ENCODE peak calls at places on chromosomes 5 and 9, in four cellular contexts. One of them, this sample, is unnamed.

GRCh38 chr9:108212179-108212578 is 643.6 kb downstream of the ACTL7B start:
- DNase-seq in HEK293T: no peak
- DNase-seq in GM12878: no peak
- DNase-seq in K562: no peak
- DNase-seq in this sample: no peak

GRCh38 chr9:134604834-134605233 is 36.8 kb upstream of the COL5A1 start:
- DNase-seq in HEK293T: no peak
- DNase-seq in GM12878: no peak
- DNase-seq in K562: no peak
- DNase-seq in this sample: no peak

GRCh38 chr5:26894719-26895263 is 143.6 kb downstream of the CDH9 start:
- DNase-seq in HEK293T: no peak
- DNase-seq in GM12878: no peak
- DNase-seq in K562: no peak
- DNase-seq in this sample: no peak

GRCh38 chr5:57396701-57397100 is 85.9 kb downstream of the ACTBL2 start:
- DNase-seq in HEK293T: no peak
- DNase-seq in GM12878: no peak
- DNase-seq in K562: no peak
- DNase-seq in this sample: no peak

GRCh38 chr5:95219411-95219810 is 65.5 kb downstream of the MCTP1 start:
- DNase-seq in HEK293T: no peak
- DNase-seq in GM12878: no peak
- DNase-seq in K562: no peak
- DNase-seq in this sample: no peak

GRCh38 chr9:72589684-72590555 is 68.5 kb downstream of the TMC1 start:
- DNase-seq in HEK293T: no peak
- DNase-seq in GM12878: no peak
- DNase-seq in K562: no peak
- DNase-seq in this sample: no peak

GRCh38 chr9:93299418-93300174 is 115.7 kb downstream of the WNK2 start:
- DNase-seq in HEK293T: peak; percentile 3
- DNase-seq in GM12878: no peak
- DNase-seq in K562: peak; percentile 15
- DNase-seq in this sample: peak; percentile 93

GRCh38 chr9:120845255-120845654 is 2.5 kb upstream of the PSMD5 start:
- DNase-seq in HEK293T: no peak
- DNase-seq in GM12878: no peak
- DNase-seq in K562: no peak
- DNase-seq in this sample: no peak

GRCh38 chr5:52728201-52728600 is 59.5 kb upstream of the ITGA1 start:
- DNase-seq in HEK293T: no peak
- DNase-seq in GM12878: no peak
- DNase-seq in K562: no peak
- DNase-seq in this sample: no peak

GRCh38 chr5:73496984-73497457 is 1.2 kb upstream of the BTF3 start:
- DNase-seq in HEK293T: peak; percentile 63
- DNase-seq in GM12878: no peak
- DNase-seq in K562: peak; percentile 50
- DNase-seq in this sample: peak; percentile 90

GRCh38 chr5:176578391-176578808 is 29.3 kb downstream of the CDHR2 start:
- DNase-seq in HEK293T: peak; percentile 83
- DNase-seq in GM12878: no peak
- DNase-seq in K562: peak; percentile 84
- DNase-seq in this sample: peak; percentile 45

GRCh38 chr9:94031946-94032345 is 52.3 kb upstream of the PTPDC1 start:
- DNase-seq in HEK293T: no peak
- DNase-seq in GM12878: no peak
- DNase-seq in K562: no peak
- DNase-seq in this sample: no peak

GRCh38 chr9:114274217-114274616 is 48.7 kb upstream of the ORM1 start:
- DNase-seq in HEK293T: no peak
- DNase-seq in GM12878: no peak
- DNase-seq in K562: no peak
- DNase-seq in this sample: no peak

GRCh38 chr5:42948961-42949347 is 91.2 kb downstream of the ANXA2R start:
- DNase-seq in HEK293T: no peak
- DNase-seq in GM12878: no peak
- DNase-seq in K562: no peak
- DNase-seq in this sample: no peak

GRCh38 chr5:42949348-42950090 is 90.6 kb downstream of the ANXA2R start:
- DNase-seq in HEK293T: no peak
- DNase-seq in GM12878: peak; percentile 32
- DNase-seq in K562: no peak
- DNase-seq in this sample: peak; percentile 76

GRCh38 chr5:42944989-42945388 is 95.1 kb downstream of the ANXA2R start:
- DNase-seq in HEK293T: no peak
- DNase-seq in GM12878: no peak
- DNase-seq in K562: no peak
- DNase-seq in this sample: no peak

GRCh38 chr5:42940853-42941252 is 99.3 kb downstream of the ANXA2R start:
- DNase-seq in HEK293T: no peak
- DNase-seq in GM12878: no peak
- DNase-seq in K562: no peak
- DNase-seq in this sample: peak; percentile 28

DNA sequence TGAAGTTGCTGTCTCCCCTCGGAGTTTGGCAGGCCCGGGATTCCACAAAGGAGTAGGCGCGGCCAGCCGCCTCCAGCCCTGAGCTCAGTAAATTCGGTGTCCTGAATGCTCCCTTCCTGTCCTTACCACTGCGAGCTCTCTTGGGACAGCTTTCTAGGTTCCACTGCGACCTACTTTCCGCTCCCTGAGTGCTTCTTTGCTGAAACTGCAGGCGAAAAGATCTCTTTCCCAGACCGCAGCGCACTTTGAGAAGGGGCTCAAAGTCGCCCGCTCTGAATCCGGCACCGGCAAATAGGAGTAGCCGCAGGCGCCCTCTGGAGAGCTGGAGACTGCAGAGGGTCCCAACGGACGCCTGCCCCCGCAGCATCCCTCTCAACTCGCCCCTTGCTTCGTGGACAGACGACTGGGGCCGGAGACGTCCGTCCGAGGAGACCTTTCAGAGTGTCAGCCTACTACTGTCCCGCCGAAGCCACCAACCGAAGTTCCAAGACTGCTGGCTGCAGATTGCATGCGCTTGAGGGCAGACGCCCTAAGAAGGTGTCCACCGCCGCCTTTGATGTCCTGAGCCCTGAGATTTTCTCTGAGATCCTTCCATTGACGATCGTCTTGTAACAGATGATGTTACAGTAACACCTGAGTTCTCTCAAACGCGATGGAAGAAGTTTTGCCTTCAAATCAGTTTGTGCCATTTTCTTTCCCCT is 96.0 kb downstream of the ANXA2R start:
- DNase-seq in HEK293T: no peak
- DNase-seq in GM12878: no peak
- DNase-seq in K562: no peak
- DNase-seq in this sample: no peak
- TF ChIP-seq FOXK2 in HEK293T: no peak
- TF ChIP-seq FOXK2 in GM12878: no peak
- TF ChIP-seq FOXK2 in K562: no peak
- TF ChIP-seq FOXK2 in this sample: no peak

GRCh38 chr9:128718475-128718874 is 5.5 kb downstream of the ZDHHC12 start:
- DNase-seq in HEK293T: no peak
- DNase-seq in GM12878: no peak
- DNase-seq in K562: no peak
- DNase-seq in this sample: peak; percentile 46
- TF ChIP-seq FOXK2 in HEK293T: no peak
- TF ChIP-seq FOXK2 in GM12878: no peak
- TF ChIP-seq FOXK2 in K562: no peak
- TF ChIP-seq FOXK2 in this sample: no peak

DNA sequence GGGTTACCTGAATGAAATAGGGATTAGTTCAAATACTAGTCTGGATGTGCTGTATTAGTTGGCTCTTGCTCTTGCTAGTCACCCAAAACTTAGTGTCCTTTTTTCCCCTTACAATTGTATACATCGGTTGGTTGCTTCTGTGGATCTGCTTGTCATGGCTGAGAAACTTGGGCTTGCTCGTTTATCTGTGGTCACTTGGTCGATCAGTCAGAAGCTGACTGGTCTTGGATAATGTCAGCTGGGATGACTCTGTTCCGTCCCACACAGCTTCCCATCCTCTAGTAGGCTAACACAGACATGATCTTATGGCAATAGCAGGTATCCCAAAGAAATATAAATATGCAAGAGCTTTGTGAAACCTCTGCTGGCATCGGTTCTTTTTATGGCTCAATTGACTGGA is 807.4 kb downstream of the MAT2B start:
- DNase-seq in HEK293T: no peak
- DNase-seq in GM12878: no peak
- DNase-seq in K562: no peak
- DNase-seq in this sample: no peak
- TF ChIP-seq FOXK2 in HEK293T: no peak
- TF ChIP-seq FOXK2 in GM12878: no peak
- TF ChIP-seq FOXK2 in K562: no peak
- TF ChIP-seq FOXK2 in this sample: no peak

DNA sequence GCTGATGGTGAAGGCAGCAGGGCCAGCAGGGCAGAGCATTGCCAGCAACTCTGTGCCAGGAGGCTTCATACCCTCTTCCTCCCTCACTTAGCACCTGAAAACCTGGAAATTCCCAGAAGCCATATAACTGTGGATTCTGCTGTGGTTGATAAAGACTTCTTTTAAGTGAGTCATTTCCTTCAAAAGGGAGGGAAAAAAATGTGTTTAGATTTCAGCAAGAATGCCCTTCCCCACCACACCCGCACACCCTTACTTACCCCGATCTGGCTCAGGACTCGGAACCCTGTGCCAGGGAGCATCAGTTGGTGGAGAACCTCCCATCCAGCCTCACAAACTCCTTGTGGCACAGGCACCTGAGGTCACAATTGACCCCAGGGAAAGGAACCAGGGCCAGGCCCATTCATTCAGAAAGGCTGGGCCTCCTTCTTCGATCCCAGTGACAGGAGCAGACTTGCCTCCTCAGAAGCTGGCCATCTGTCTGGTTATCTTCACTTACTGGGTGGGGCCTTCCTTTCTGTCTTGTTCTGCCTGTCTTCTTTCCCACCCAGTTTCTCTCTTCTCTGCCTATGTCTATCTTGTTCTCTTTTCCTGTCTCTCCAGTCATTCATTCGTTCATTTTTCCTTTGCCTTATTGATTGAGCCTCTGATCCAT is 62.6 kb downstream of the PLAC8L1 start:
- DNase-seq in HEK293T: no peak
- DNase-seq in GM12878: no peak
- DNase-seq in K562: peak; percentile 59
- DNase-seq in this sample: no peak
- TF ChIP-seq FOXK2 in HEK293T: no peak
- TF ChIP-seq FOXK2 in GM12878: no peak
- TF ChIP-seq FOXK2 in K562: no peak
- TF ChIP-seq FOXK2 in this sample: no peak

DNA sequence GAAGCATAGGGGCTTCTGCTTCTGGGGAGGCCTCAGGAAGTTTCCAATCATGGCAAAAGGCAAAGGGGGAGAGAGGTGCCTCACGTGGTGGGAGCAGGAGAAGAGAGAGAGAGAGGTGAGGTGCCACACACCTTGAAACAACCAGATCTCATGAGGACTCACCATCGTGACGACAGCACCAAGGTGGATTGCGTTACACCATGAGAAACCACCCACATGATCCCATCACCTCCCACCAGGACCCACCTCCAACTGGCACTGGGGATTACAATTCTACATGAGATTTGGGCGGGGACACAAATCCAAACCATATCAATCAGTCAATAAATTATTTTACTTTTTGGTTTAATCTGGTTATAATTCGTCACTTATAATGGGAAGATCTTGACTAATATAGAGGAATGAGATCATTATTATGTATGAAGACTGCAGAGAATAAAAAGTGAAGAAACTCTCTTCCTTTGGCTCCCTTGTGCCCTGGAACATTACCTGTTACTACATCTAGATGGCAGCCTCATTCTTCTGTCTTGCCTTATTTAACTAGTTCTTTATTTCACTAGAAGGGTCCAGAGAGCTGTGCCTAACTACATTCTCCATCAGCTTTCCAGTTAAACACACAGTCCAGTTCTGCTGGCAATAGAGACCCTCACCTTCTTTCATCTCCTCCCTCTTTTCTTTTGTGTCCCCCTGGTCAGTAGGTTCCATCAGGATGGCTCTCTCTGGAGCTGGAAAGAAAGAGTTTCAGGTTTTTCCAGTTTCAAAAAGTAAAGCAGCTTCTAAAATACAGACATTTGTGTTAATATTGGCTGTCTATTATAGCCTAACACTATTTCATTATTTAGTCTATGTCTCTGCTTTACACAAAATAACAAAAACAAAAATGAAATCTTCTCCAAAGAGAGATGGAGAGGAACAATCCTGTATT is 21.7 kb upstream of the SPINK7 start:
- DNase-seq in HEK293T: peak; percentile 10
- DNase-seq in GM12878: no peak
- DNase-seq in K562: no peak
- DNase-seq in this sample: peak; percentile 21
- TF ChIP-seq FOXK2 in HEK293T: no peak
- TF ChIP-seq FOXK2 in GM12878: no peak
- TF ChIP-seq FOXK2 in K562: no peak
- TF ChIP-seq FOXK2 in this sample: no peak

DNA sequence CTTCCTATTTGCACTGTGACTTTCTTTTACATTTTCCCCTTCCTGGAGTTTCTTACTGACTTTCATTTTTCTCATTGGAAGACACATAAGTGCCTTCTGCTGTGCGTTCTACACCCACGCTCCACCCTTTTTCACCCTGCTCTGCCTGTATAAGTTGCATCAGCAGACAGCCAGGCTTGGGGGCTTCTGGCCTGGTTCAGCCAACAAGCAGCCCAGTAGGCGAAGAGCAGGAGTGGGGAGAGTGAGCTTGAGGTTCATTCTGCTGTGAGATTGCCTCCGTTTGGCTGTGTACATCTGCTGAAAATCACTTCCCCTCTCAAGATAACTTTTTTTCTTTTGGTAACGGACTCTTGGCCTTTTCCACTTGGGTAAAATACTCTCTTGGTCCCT is 38.4 kb downstream of the RASGRF2 start:
- DNase-seq in HEK293T: no peak
- DNase-seq in GM12878: no peak
- DNase-seq in K562: no peak
- DNase-seq in this sample: no peak
- TF ChIP-seq FOXK2 in HEK293T: no peak
- TF ChIP-seq FOXK2 in GM12878: no peak
- TF ChIP-seq FOXK2 in K562: no peak
- TF ChIP-seq FOXK2 in this sample: no peak

GRCh38 chr5:1378096-1378495 is 33.2 kb upstream of the CLPTM1L start:
- DNase-seq in HEK293T: no peak
- DNase-seq in GM12878: no peak
- DNase-seq in K562: no peak
- DNase-seq in this sample: no peak
- TF ChIP-seq FOXK2 in HEK293T: no peak
- TF ChIP-seq FOXK2 in GM12878: no peak
- TF ChIP-seq FOXK2 in K562: no peak
- TF ChIP-seq FOXK2 in this sample: no peak

GRCh38 chr5:43536972-43537371 is 19.9 kb downstream of the PAIP1 start:
- DNase-seq in HEK293T: no peak
- DNase-seq in GM12878: no peak
- DNase-seq in K562: no peak
- DNase-seq in this sample: no peak
- TF ChIP-seq FOXK2 in HEK293T: no peak
- TF ChIP-seq FOXK2 in GM12878: no peak
- TF ChIP-seq FOXK2 in K562: no peak
- TF ChIP-seq FOXK2 in this sample: no peak

DNA sequence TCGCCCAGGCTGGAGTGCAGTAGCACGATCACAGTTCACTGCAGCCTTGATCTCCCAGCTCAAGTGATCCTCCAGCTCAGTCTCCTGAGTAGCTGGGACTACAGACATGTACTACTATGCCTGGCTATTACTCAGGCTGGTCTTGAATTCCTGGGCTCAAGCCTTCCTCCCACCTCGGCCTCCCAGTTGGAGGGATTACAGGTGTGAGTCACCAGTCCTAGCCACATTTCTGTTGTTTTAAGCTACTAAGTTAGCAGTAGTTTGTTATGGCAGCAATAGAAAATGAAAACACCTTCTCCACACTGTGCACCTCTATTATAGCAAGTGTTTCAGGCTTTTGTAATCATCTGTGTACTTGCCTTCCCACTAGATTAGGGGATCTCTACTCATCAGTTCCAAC is 588.9 kb upstream of the TLE4 start:
- DNase-seq in HEK293T: no peak
- DNase-seq in GM12878: no peak
- DNase-seq in K562: no peak
- DNase-seq in this sample: no peak
- TF ChIP-seq FOXK2 in HEK293T: no peak
- TF ChIP-seq FOXK2 in GM12878: no peak
- TF ChIP-seq FOXK2 in K562: no peak
- TF ChIP-seq FOXK2 in this sample: no peak